ENCODE peak calls at places on chromosomes 7 and 10, in ten cellular contexts. One of them, this sample, is unnamed.

GRCh38 chr7:36283711-36284130 is 105.9 kb upstream of the ANLN start:
- DNase-seq in heart left ventricle: peak; percentile 82
- DNase-seq in tibial nerve: peak; percentile 34
- DNase-seq in fibroblast of mammary gland: no peak
- DNase-seq in brain microvascular endothelial cell: no peak
- DNase-seq in B cell: peak; percentile 76
- DNase-seq in Calu3: no peak
- DNase-seq in epithelial cell of esophagus: no peak
- DNase-seq in upper lobe of right lung: peak; percentile 85
- DNase-seq in mesothelial cell of epicardium: no peak
- DNase-seq in this sample: no peak

GRCh38 chr10:78889536-78890063 is 179.2 kb upstream of the ZMIZ1 start:
- DNase-seq in Calu3: no peak
- DNase-seq in fibroblast of mammary gland: no peak
- DNase-seq in epithelial cell of esophagus: no peak
- DNase-seq in mesothelial cell of epicardium: no peak
- DNase-seq in tibial nerve: no peak
- DNase-seq in brain microvascular endothelial cell: no peak
- DNase-seq in B cell: no peak
- DNase-seq in upper lobe of right lung: no peak
- DNase-seq in heart left ventricle: no peak
- DNase-seq in this sample: no peak

GRCh38 chr10:77741746-77742145 is 104.1 kb upstream of the KCNMA1 start:
- DNase-seq in Calu3: no peak
- DNase-seq in heart left ventricle: no peak
- DNase-seq in brain microvascular endothelial cell: no peak
- DNase-seq in mesothelial cell of epicardium: no peak
- DNase-seq in B cell: no peak
- DNase-seq in epithelial cell of esophagus: no peak
- DNase-seq in fibroblast of mammary gland: peak; percentile 45
- DNase-seq in tibial nerve: no peak
- DNase-seq in upper lobe of right lung: no peak
- DNase-seq in this sample: no peak

GRCh38 chr10:102626026-102626686 is 18.1 kb upstream of the TRIM8 start:
- DNase-seq in heart left ventricle: no peak
- DNase-seq in upper lobe of right lung: peak; percentile 29
- DNase-seq in mesothelial cell of epicardium: no peak
- DNase-seq in fibroblast of mammary gland: no peak
- DNase-seq in tibial nerve: no peak
- DNase-seq in brain microvascular endothelial cell: no peak
- DNase-seq in B cell: no peak
- DNase-seq in epithelial cell of esophagus: no peak
- DNase-seq in Calu3: no peak
- DNase-seq in this sample: no peak

GRCh38 chr7:138752568-138753518 is 45.0 kb upstream of the TMEM213 start:
- DNase-seq in Calu3: peak; percentile 90
- DNase-seq in heart left ventricle: peak; percentile 70
- DNase-seq in mesothelial cell of epicardium: no peak
- DNase-seq in epithelial cell of esophagus: peak; percentile 81
- DNase-seq in upper lobe of right lung: no peak
- DNase-seq in fibroblast of mammary gland: no peak
- DNase-seq in brain microvascular endothelial cell: no peak
- DNase-seq in tibial nerve: peak; percentile 8
- DNase-seq in B cell: peak; percentile 38
- DNase-seq in this sample: no peak

GRCh38 chr7:140209866-140210609 is 33.3 kb upstream of the KDM7A start:
- DNase-seq in B cell: peak; percentile 89
- DNase-seq in mesothelial cell of epicardium: no peak
- DNase-seq in heart left ventricle: no peak
- DNase-seq in brain microvascular endothelial cell: no peak
- DNase-seq in Calu3: no peak
- DNase-seq in tibial nerve: no peak
- DNase-seq in epithelial cell of esophagus: no peak
- DNase-seq in fibroblast of mammary gland: no peak
- DNase-seq in upper lobe of right lung: no peak
- DNase-seq in this sample: no peak

GRCh38 chr10:49614242-49615198 is 683 bp downstream of the CHAT start:
- DNase-seq in fibroblast of mammary gland: no peak
- DNase-seq in epithelial cell of esophagus: no peak
- DNase-seq in upper lobe of right lung: peak; percentile 64
- DNase-seq in B cell: no peak
- DNase-seq in tibial nerve: no peak
- DNase-seq in heart left ventricle: no peak
- DNase-seq in brain microvascular endothelial cell: no peak
- DNase-seq in Calu3: no peak
- DNase-seq in mesothelial cell of epicardium: no peak
- DNase-seq in this sample: no peak

GRCh38 chr7:63521-64021 is 128.8 kb upstream of the FAM20C start:
- DNase-seq in brain microvascular endothelial cell: no peak
- DNase-seq in upper lobe of right lung: peak; percentile 59
- DNase-seq in mesothelial cell of epicardium: no peak
- DNase-seq in fibroblast of mammary gland: no peak
- DNase-seq in heart left ventricle: peak; percentile 71
- DNase-seq in tibial nerve: no peak
- DNase-seq in Calu3: no peak
- DNase-seq in epithelial cell of esophagus: no peak
- DNase-seq in B cell: no peak
- DNase-seq in this sample: peak; percentile 22

GRCh38 chr10:61894150-61894549 is 7.3 kb upstream of the ARID5B start:
- DNase-seq in fibroblast of mammary gland: peak; percentile 43
- DNase-seq in B cell: no peak
- DNase-seq in heart left ventricle: no peak
- DNase-seq in brain microvascular endothelial cell: no peak
- DNase-seq in Calu3: no peak
- DNase-seq in tibial nerve: no peak
- DNase-seq in epithelial cell of esophagus: no peak
- DNase-seq in mesothelial cell of epicardium: no peak
- DNase-seq in upper lobe of right lung: no peak
- DNase-seq in this sample: no peak

GRCh38 chr7:107076781-107077698 is 32.5 kb downstream of the PRKAR2B start:
- DNase-seq in brain microvascular endothelial cell: no peak
- DNase-seq in epithelial cell of esophagus: no peak
- DNase-seq in tibial nerve: no peak
- DNase-seq in mesothelial cell of epicardium: no peak
- DNase-seq in upper lobe of right lung: no peak
- DNase-seq in Calu3: no peak
- DNase-seq in heart left ventricle: no peak
- DNase-seq in fibroblast of mammary gland: no peak
- DNase-seq in B cell: no peak
- DNase-seq in this sample: no peak

DNA sequence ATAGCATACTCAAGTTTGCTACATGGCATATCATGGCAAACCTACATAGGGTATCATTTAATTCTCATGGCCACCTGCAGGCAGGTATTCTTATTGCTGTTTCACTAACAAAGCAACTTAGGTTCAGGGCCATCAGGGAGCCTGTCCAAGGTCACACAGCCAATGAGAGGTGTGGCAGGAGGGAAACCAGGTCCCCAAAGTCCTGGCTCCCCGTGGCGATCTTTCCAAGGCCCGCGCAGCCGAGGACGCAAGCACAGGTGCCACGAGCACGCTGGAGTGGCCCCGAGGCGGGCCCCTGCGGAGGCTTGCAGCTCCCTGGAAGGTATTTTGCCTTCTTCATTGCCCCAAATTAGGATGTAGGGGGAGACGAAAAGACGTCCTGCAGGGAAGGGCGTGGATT is 20.8 kb downstream of the PRKAG2 start:
- DNase-seq in epithelial cell of esophagus: peak; percentile 14
- DNase-seq in fibroblast of mammary gland: no peak
- DNase-seq in mesothelial cell of epicardium: no peak
- DNase-seq in upper lobe of right lung: no peak
- DNase-seq in heart left ventricle: peak; percentile 47
- DNase-seq in tibial nerve: no peak
- DNase-seq in Calu3: no peak
- DNase-seq in brain microvascular endothelial cell: no peak
- DNase-seq in B cell: no peak
- DNase-seq in this sample: no peak
- TF ChIP-seq CTCF in epithelial cell of esophagus: peak; percentile 38
- TF ChIP-seq CTCF in fibroblast of mammary gland: no peak
- TF ChIP-seq CTCF in mesothelial cell of epicardium: no peak
- TF ChIP-seq CTCF in upper lobe of right lung: no peak
- TF ChIP-seq CTCF in heart left ventricle: no peak
- TF ChIP-seq CTCF in tibial nerve: no peak
- TF ChIP-seq CTCF in Calu3: no peak
- TF ChIP-seq CTCF in brain microvascular endothelial cell: no peak
- TF ChIP-seq CTCF in B cell: no peak
- TF ChIP-seq CTCF in this sample: no peak

GRCh38 chr10:110211455-110211843 is 4.0 kb downstream of the MXI1 start:
- DNase-seq in Calu3: no peak
- DNase-seq in brain microvascular endothelial cell: no peak
- DNase-seq in epithelial cell of esophagus: no peak
- DNase-seq in mesothelial cell of epicardium: no peak
- DNase-seq in fibroblast of mammary gland: no peak
- DNase-seq in B cell: no peak
- DNase-seq in upper lobe of right lung: no peak
- DNase-seq in tibial nerve: no peak
- DNase-seq in heart left ventricle: no peak
- DNase-seq in this sample: no peak

GRCh38 chr10:110209926-110210662 is 2.7 kb downstream of the MXI1 start:
- DNase-seq in Calu3: no peak
- DNase-seq in heart left ventricle: peak; percentile 81
- DNase-seq in brain microvascular endothelial cell: no peak
- DNase-seq in upper lobe of right lung: peak; percentile 75
- DNase-seq in B cell: peak; percentile 54
- DNase-seq in mesothelial cell of epicardium: peak; percentile 65
- DNase-seq in fibroblast of mammary gland: peak; percentile 14
- DNase-seq in epithelial cell of esophagus: peak; percentile 56
- DNase-seq in tibial nerve: no peak
- DNase-seq in this sample: no peak

GRCh38 chr10:110209399-110209925 is 2.1 kb downstream of the MXI1 start:
- DNase-seq in mesothelial cell of epicardium: peak; percentile 72
- DNase-seq in Calu3: peak; percentile 39
- DNase-seq in B cell: peak; percentile 59
- DNase-seq in upper lobe of right lung: peak; percentile 74
- DNase-seq in epithelial cell of esophagus: peak; percentile 90
- DNase-seq in heart left ventricle: peak; percentile 74
- DNase-seq in fibroblast of mammary gland: peak; percentile 55
- DNase-seq in brain microvascular endothelial cell: peak; percentile 69
- DNase-seq in tibial nerve: peak; percentile 60
- DNase-seq in this sample: peak; percentile 44

GRCh38 chr10:110212119-110213006 is 5.0 kb downstream of the MXI1 start:
- DNase-seq in fibroblast of mammary gland: no peak
- DNase-seq in B cell: peak; percentile 58
- DNase-seq in brain microvascular endothelial cell: no peak
- DNase-seq in mesothelial cell of epicardium: no peak
- DNase-seq in tibial nerve: peak; percentile 40
- DNase-seq in epithelial cell of esophagus: peak; percentile 54
- DNase-seq in upper lobe of right lung: no peak
- DNase-seq in Calu3: no peak
- DNase-seq in heart left ventricle: no peak
- DNase-seq in this sample: no peak

GRCh38 chr10:110210663-110211454 is 3.5 kb downstream of the MXI1 start:
- DNase-seq in heart left ventricle: peak; percentile 98
- DNase-seq in fibroblast of mammary gland: peak; percentile 98
- DNase-seq in brain microvascular endothelial cell: peak; percentile 97
- DNase-seq in B cell: peak; percentile 92
- DNase-seq in epithelial cell of esophagus: peak; percentile 98
- DNase-seq in upper lobe of right lung: peak; percentile 97
- DNase-seq in mesothelial cell of epicardium: peak; percentile 99
- DNase-seq in Calu3: peak; percentile 90
- DNase-seq in tibial nerve: peak; percentile 98
- DNase-seq in this sample: peak; percentile 89
- TF ChIP-seq CTCF in heart left ventricle: no peak
- TF ChIP-seq CTCF in fibroblast of mammary gland: no peak
- TF ChIP-seq CTCF in brain microvascular endothelial cell: no peak
- TF ChIP-seq CTCF in B cell: no peak
- TF ChIP-seq CTCF in epithelial cell of esophagus: no peak
- TF ChIP-seq CTCF in upper lobe of right lung: no peak
- TF ChIP-seq CTCF in mesothelial cell of epicardium: no peak
- TF ChIP-seq CTCF in Calu3: no peak
- TF ChIP-seq CTCF in tibial nerve: no peak
- TF ChIP-seq CTCF in this sample: no peak

DNA sequence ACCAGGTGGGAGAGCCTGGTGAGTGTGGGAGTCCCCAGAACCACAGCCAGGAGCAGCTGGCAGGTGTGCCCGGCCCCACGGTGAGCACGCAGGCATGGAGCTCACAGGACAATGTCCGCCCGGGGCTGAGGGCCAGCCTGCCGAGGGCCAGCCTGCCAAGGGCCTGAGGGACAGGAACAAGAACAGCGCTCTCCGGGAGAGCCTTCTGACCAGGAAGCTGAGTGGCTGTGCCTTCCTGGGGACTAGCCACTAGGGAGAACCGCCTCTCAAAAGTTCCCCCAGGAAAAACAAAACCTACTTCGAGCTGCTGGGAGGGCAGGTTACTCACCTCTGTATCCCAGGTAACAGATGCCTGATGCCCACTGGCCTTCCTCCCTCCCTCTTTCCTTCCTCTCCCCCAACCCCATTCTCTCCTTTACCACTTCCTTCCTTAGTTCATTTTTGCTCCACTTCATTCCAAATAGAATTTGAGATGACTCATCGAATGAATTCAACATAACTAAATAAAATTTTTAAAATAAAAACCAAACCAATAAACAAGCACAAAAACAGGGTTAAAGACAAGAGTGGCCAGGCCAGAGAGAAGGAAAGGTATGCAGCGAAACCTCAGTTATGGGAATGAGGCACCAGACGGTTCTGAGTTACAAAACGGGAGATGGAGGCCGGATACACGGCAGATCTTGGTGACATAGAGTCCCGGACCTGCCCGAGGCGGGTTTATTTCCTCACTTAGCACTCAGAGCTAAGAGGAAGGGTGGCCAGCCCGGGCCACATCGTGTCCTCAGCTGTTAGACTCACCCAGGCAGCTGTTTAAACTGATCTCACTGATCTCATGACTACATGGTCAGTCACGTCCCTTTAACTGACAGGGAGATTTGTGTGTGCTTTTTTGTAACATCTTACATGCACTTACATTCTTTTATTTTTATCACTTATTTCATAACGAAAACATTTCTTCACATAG is 128.5 kb downstream of the TNS3 start:
- DNase-seq in tibial nerve: peak; percentile 66
- DNase-seq in fibroblast of mammary gland: peak; percentile 97
- DNase-seq in mesothelial cell of epicardium: no peak
- DNase-seq in upper lobe of right lung: peak; percentile 86
- DNase-seq in B cell: no peak
- DNase-seq in epithelial cell of esophagus: peak; percentile 89
- DNase-seq in brain microvascular endothelial cell: peak; percentile 84
- DNase-seq in Calu3: no peak
- DNase-seq in heart left ventricle: peak; percentile 77
- DNase-seq in this sample: peak; percentile 32
- TF ChIP-seq CTCF in tibial nerve: no peak
- TF ChIP-seq CTCF in fibroblast of mammary gland: no peak
- TF ChIP-seq CTCF in mesothelial cell of epicardium: no peak
- TF ChIP-seq CTCF in upper lobe of right lung: no peak
- TF ChIP-seq CTCF in B cell: no peak
- TF ChIP-seq CTCF in epithelial cell of esophagus: no peak
- TF ChIP-seq CTCF in brain microvascular endothelial cell: no peak
- TF ChIP-seq CTCF in Calu3: no peak
- TF ChIP-seq CTCF in heart left ventricle: no peak
- TF ChIP-seq CTCF in this sample: no peak

DNA sequence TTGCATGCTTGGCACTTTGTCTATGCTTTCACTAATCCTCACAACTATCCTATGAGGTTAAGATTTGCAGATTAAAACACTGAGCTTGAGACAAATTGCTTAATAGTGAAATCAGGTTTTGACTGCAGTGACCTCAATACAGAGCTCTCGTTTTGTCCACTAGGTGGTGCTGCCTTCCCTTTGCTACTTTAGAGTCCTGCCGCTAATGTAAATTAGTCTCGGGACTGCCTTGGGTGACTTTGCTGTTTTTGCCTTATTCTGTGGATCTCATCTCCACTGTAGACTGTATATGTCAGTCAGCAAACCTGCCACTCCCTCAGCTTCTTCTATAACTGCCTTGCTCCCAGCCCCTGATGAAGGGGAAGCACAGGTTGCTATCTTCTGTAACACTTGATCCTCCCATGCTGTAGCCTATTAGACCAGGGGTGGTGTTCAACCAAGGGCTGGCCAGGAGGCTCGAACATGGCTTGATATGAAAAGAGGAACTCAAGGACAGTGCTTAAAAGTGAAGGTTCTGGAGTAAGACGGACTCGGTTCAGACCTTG is 26.0 kb downstream of the ASB4 start:
- DNase-seq in fibroblast of mammary gland: peak; percentile 77
- DNase-seq in upper lobe of right lung: no peak
- DNase-seq in mesothelial cell of epicardium: peak; percentile 52
- DNase-seq in B cell: peak; percentile 76
- DNase-seq in brain microvascular endothelial cell: peak; percentile 76
- DNase-seq in heart left ventricle: no peak
- DNase-seq in Calu3: peak; percentile 53
- DNase-seq in tibial nerve: peak; percentile 95
- DNase-seq in epithelial cell of esophagus: peak; percentile 62
- DNase-seq in this sample: peak; percentile 75
- TF ChIP-seq CTCF in fibroblast of mammary gland: peak; percentile 95
- TF ChIP-seq CTCF in upper lobe of right lung: peak; percentile 91
- TF ChIP-seq CTCF in mesothelial cell of epicardium: peak; percentile 78
- TF ChIP-seq CTCF in B cell: peak; percentile 94
- TF ChIP-seq CTCF in brain microvascular endothelial cell: peak; percentile 91
- TF ChIP-seq CTCF in heart left ventricle: peak; percentile 89
- TF ChIP-seq CTCF in Calu3: peak; percentile 62
- TF ChIP-seq CTCF in tibial nerve: peak; percentile 88
- TF ChIP-seq CTCF in epithelial cell of esophagus: peak; percentile 77
- TF ChIP-seq CTCF in this sample: peak; percentile 21

This sample was measured in omental fat pad.